ENCODE peak calls at places on chromosomes 5 and 9, in eight cellular contexts. N is uterus, G is heart left ventricle, I is transverse colon, P is spleen, Y is right lobe of liver, M is thyroid gland, J is IMR-90. C is an unnamed sample.

GRCh38 chr5:97078958-97079357 is 63.5 kb downstream of the LIX1 start:
- DNase-seq in N (no peak), P (no peak), J (peak), Y (no peak), I (no peak), G (no peak), M (no peak), C (no peak)

GRCh38 chr9:97504381-97505216 is 3.1 kb downstream of the TMOD1 start:
- DNase-seq in I (no peak), M (no peak), J (peak), P (no peak), G (no peak), Y (no peak), N (no peak), C (no peak)

GRCh38 chr9:99029083-99029482 is 75.8 kb upstream of the TGFBR1 start:
- DNase-seq in G (no peak), I (no peak), Y (no peak), P (no peak), M (no peak), N (no peak), J (no peak), C (no peak)

GRCh38 chr5:156741516-156741915 is 108.6 kb upstream of the PPP1R2B start:
- DNase-seq in P (no peak), N (no peak), I (no peak), M (no peak), G (no peak), J (no peak), Y (no peak), C (no peak)

GRCh38 chr9:123119566-123119965 is 86.1 kb downstream of the GPR21 start:
- DNase-seq in G (no peak), M (no peak), Y (no peak), J (no peak), P (no peak), I (no peak), N (no peak), C (no peak)

GRCh38 chr9:76438841-76439588 is 20.0 kb upstream of the GCNT1 start:
- DNase-seq in G (no peak), P (no peak), Y (no peak), J (no peak), N (no peak), M (no peak), I (no peak), C (peak)

GRCh38 chr5:34923694-34924461 is 5.5 kb upstream of the DNAJC21 start:
- DNase-seq in Y (no peak), J (peak), N (no peak), I (no peak), P (no peak), G (no peak), M (no peak), C (no peak)

GRCh38 chr5:1324301-1324700 is 20.6 kb downstream of the CLPTM1L start:
- DNase-seq in I (no peak), N (no peak), J (no peak), P (peak), M (no peak), Y (no peak), G (no peak), C (peak)

GRCh38 chr5:58248221-58248620 is 211.7 kb downstream of the PLK2 start:
- DNase-seq in G (no peak), M (no peak), J (no peak), N (no peak), I (no peak), Y (no peak), P (no peak), C (no peak)

GRCh38 chr9:71614409-71614808 is 153.9 kb downstream of the CEMIP2 start:
- DNase-seq in G (no peak), I (no peak), J (no peak), M (no peak), N (no peak), P (no peak), Y (no peak), C (no peak)

GRCh38 chr9:90881648-90882047 is 80.0 kb downstream of the SYK start:
- DNase-seq in G (no peak), I (peak), N (no peak), P (no peak), J (no peak), Y (no peak), M (no peak), C (peak)

GRCh38 chr5:91016954-91017690 is 366.0 kb downstream of the ARRDC3 start:
- DNase-seq in Y (no peak), I (peak), G (no peak), M (peak), J (peak), P (no peak), N (no peak), C (no peak)

GRCh38 chr9:26170224-26170623 is 492.0 kb upstream of the TUSC1 start:
- DNase-seq in G (no peak), M (no peak), I (no peak), N (no peak), P (no peak), J (no peak), Y (no peak), C (peak)

GRCh38 chr5:94613583-94613982 is 4.8 kb downstream of the KIAA0825 start:
- DNase-seq in G (no peak), J (peak), I (no peak), Y (no peak), N (no peak), P (no peak), M (no peak), C (no peak)

GRCh38 chr9:125822902-125823301 is 75.7 kb downstream of the PBX3 start:
- DNase-seq in N (no peak), Y (no peak), P (no peak), G (no peak), I (no peak), M (no peak), J (no peak), C (no peak)

GRCh38 chr9:16626577-16627130 is 243.8 kb downstream of the BNC2 start:
- DNase-seq in G (no peak), J (peak), P (no peak), Y (no peak), N (no peak), M (peak), I (no peak), C (peak)

GRCh38 chr9:2017459-2018161 is 2.5 kb downstream of the SMARCA2 start:
- DNase-seq in M (peak), I (peak), Y (peak), P (peak), N (peak), G (peak), J (peak), C (peak)
- TF ChIP-seq POLR2A in M (peak), I (peak), Y (peak), P (peak), N (peak), G (no peak), J (no peak), C (no peak)

GRCh38 chr5:123545506-123545905 is 33.5 kb downstream of the CSNK1G3 start:
- DNase-seq in P (no peak), J (no peak), I (peak), Y (no peak), G (no peak), M (no peak), N (no peak), C (no peak)
- TF ChIP-seq CTCF in P (no peak), J (peak), I (peak), Y (peak), G (peak), M (no peak), N (no peak), C (no peak)

GRCh38 chr9:135992486-135993408 is 31.6 kb upstream of the UBAC1 start:
- DNase-seq in G (peak), N (peak), P (peak), I (peak), J (peak), M (peak), Y (peak), C (peak)
- TF ChIP-seq POLR2A in G (no peak), N (no peak), P (no peak), I (no peak), J (peak), M (no peak), Y (peak), C (no peak)

GRCh38 chr5:139689631-139690384 is 41.7 kb downstream of the CXXC5 start:
- DNase-seq in M (no peak), N (no peak), J (no peak), P (peak), I (peak), G (no peak), Y (no peak), C (no peak)
- TF ChIP-seq CTCF in M (no peak), N (peak), J (peak), P (peak), I (peak), G (peak), Y (peak), C (no peak)

GRCh38 chr9:95055851-95056551 is 261.5 kb downstream of the FANCC start:
- DNase-seq in Y (no peak), I (no peak), J (peak), M (no peak), N (no peak), G (no peak), P (no peak), C (no peak)
- TF ChIP-seq POLR2A in Y (no peak), I (no peak), J (peak), M (no peak), N (no peak), G (no peak), P (no peak), C (no peak)

GRCh38 chr5:66796306-66797292 is 200.4 kb downstream of the MAST4 start:
- DNase-seq in M (peak), Y (no peak), I (no peak), J (peak), G (no peak), N (no peak), P (no peak), C (no peak)
- TF ChIP-seq CTCF in M (no peak), Y (no peak), I (no peak), J (no peak), G (peak), N (no peak), P (no peak), C (no peak)

GRCh38 chr9:35604578-35605335 is at the start of gene TESK1:
- DNase-seq in I (peak), P (peak), G (peak), N (peak), Y (peak), J (peak), M (peak), C (peak)
- TF ChIP-seq POLR2A in I (no peak), P (no peak), G (no peak), N (no peak), Y (peak), J (no peak), M (peak), C (no peak)

DNA sequence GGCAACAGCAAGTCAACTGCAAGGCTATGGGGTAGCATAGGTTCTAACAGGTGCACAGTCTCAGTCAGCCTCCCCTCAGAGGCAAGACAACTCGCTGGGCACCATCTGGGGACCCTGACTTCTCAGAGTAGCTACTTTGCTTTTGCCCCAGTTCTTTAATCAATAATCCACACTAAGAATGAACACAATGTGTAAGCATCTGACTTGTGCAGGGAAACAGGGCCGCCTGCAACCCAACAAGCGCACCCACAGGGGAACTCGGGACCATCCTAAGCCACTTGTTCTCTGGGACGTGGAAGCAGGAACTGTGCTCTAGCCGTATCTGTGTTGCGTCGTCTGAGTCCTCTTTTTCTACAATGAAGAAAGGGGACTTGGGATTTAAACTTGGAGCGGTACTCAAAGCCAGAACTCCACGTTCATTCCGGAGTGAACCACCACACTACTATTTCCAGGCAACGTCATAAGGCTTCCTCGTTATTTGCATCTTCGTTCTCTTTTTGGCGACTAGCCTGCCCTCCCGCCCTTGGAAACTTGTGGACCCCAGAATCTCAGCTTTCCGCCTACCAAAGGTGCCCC is 1.8 kb downstream of the MOB3B start:
- DNase-seq in I (no peak), G (no peak), J (no peak), M (peak), N (no peak), P (peak), Y (no peak), C (no peak)
- TF ChIP-seq CTCF in I (no peak), G (no peak), J (no peak), M (no peak), N (no peak), P (no peak), Y (no peak), C (no peak)

C was measured in lower leg skin.